ENCODE peak calls at places on chromosomes 3 and 15, in eight cellular contexts. C, V, E, P, L, G, B and A are unnamed samples.

GRCh38 chr3:71958533-71958932 is 173.6 kb upstream of the PROK2 start:
- DNase-seq in B (no peak), C (no peak), G (no peak), L (no peak), P (no peak), E (no peak), V (no peak), A (no peak)

GRCh38 chr3:69696365-69696764 is 42.9 kb upstream of the MITF start:
- DNase-seq in P (no peak), E (peak; percentile 19), C (no peak), B (no peak), G (no peak), L (no peak), V (no peak), A (no peak)

GRCh38 chr15:81155375-81156218 is 21.5 kb downstream of the CFAP161 start:
- DNase-seq in G (no peak), E (peak; percentile 49), B (peak; percentile 71), V (peak; percentile 28), P (peak; percentile 77), C (peak; percentile 75), L (peak; percentile 56), A (peak; percentile 39)

GRCh38 chr3:119322021-119322522 is 27.9 kb downstream of the ARHGAP31 start:
- DNase-seq in V (no peak), P (peak; percentile 47), B (no peak), G (no peak), C (no peak), L (no peak), E (peak; percentile 29), A (no peak)

GRCh38 chr15:31338318-31338878 is 11.8 kb downstream of the KLF13 start:
- DNase-seq in G (peak; percentile 67), L (peak; percentile 49), C (peak; percentile 29), B (no peak), V (no peak), E (no peak), P (no peak), A (no peak)

GRCh38 chr3:9810846-9811245 is 784 bp downstream of the TTLL3 start:
- DNase-seq in G (no peak), L (no peak), B (no peak), V (no peak), C (no peak), P (no peak), E (no peak), A (no peak)

GRCh38 chr3:155031191-155031590 is 48.9 kb upstream of the MME start:
- DNase-seq in E (no peak), G (no peak), P (peak; percentile 42), B (no peak), L (no peak), C (no peak), V (no peak), A (no peak)

GRCh38 chr3:43650345-43650744 is 28.5 kb upstream of the ANO10 start:
- DNase-seq in P (no peak), C (no peak), G (no peak), V (no peak), B (no peak), L (no peak), E (no peak), A (no peak)

GRCh38 chr3:187967097-187967496 is 186.9 kb upstream of the LPP start:
- DNase-seq in E (no peak), P (no peak), G (no peak), L (no peak), V (no peak), B (no peak), C (no peak), A (no peak)

GRCh38 chr3:128969993-128970740 is 23.7 kb downstream of the CFAP92 start:
- DNase-seq in V (peak; percentile 34), C (peak; percentile 51), B (peak; percentile 35), P (peak; percentile 37), G (peak; percentile 55), E (peak; percentile 78), L (no peak), A (no peak)

GRCh38 chr3:188187055-188187454 is 33.1 kb downstream of the LPP start:
- DNase-seq in L (no peak), E (no peak), V (no peak), P (no peak), G (no peak), B (no peak), C (no peak), A (no peak)

GRCh38 chr3:53109190-53109589 is 21.0 kb downstream of the RFT1 start:
- DNase-seq in G (no peak), E (no peak), V (no peak), P (peak; percentile 83), L (peak; percentile 59), B (no peak), C (no peak), A (peak; percentile 60)

GRCh38 chr15:50176869-50177268 is 5.1 kb upstream of the SLC27A2 start:
- DNase-seq in B (no peak), V (no peak), L (no peak), P (peak; percentile 22), G (no peak), E (no peak), C (no peak), A (peak; percentile 23)

GRCh38 chr3:194960446-194961032 is 274.9 kb downstream of the FAM43A start:
- DNase-seq in B (no peak), L (peak; percentile 7), C (no peak), E (no peak), G (no peak), P (no peak), V (no peak), A (no peak)

GRCh38 chr15:95843241-95843851 is 487.2 kb upstream of the NR2F2 start:
- DNase-seq in E (no peak), G (no peak), L (no peak), P (no peak), V (no peak), B (no peak), C (no peak), A (peak; percentile 68)

GRCh38 chr3:185582871-185583270 is 3.2 kb upstream of the SENP2 start:
- DNase-seq in C (no peak), E (no peak), B (no peak), G (no peak), P (no peak), V (no peak), L (no peak), A (no peak)
- H3K4me3 ChIP-seq in C (no peak overlapping the region), E (peak overlapping the region; percentile 59), B (no peak overlapping the region), G (no peak overlapping the region), P (no peak overlapping the region), V (no peak overlapping the region), L (no peak overlapping the region), A (no peak overlapping the region)

GRCh38 chr15:42716125-42716524 is 20.8 kb downstream of the CDAN1 start:
- DNase-seq in G (no peak), E (no peak), B (no peak), C (no peak), V (no peak), L (no peak), P (no peak), A (no peak)

GRCh38 chr15:42712584-42712983 is 24.3 kb downstream of the CDAN1 start:
- DNase-seq in B (no peak), L (no peak), E (no peak), V (no peak), P (no peak), G (no peak), C (no peak), A (no peak)

GRCh38 chr15:42710662-42711061 is 26.3 kb downstream of the CDAN1 start:
- DNase-seq in V (no peak), B (no peak), G (no peak), C (no peak), P (no peak), E (no peak), L (no peak), A (no peak)

GRCh38 chr15:42707873-42708544 is 28.9 kb downstream of the CDAN1 start:
- DNase-seq in V (no peak), C (no peak), B (no peak), E (no peak), P (no peak), L (no peak), G (no peak), A (no peak)

GRCh38 chr15:42711746-42712145 is 25.2 kb downstream of the CDAN1 start:
- DNase-seq in G (no peak), E (no peak), P (no peak), C (no peak), V (no peak), B (no peak), L (no peak), A (no peak)
- H3K27ac ChIP-seq in G (no peak overlapping the region), E (no peak overlapping the region), P (no peak overlapping the region), C (no peak overlapping the region), V (no peak overlapping the region), B (no peak overlapping the region), L (no peak overlapping the region), A (no peak overlapping the region)

DNA sequence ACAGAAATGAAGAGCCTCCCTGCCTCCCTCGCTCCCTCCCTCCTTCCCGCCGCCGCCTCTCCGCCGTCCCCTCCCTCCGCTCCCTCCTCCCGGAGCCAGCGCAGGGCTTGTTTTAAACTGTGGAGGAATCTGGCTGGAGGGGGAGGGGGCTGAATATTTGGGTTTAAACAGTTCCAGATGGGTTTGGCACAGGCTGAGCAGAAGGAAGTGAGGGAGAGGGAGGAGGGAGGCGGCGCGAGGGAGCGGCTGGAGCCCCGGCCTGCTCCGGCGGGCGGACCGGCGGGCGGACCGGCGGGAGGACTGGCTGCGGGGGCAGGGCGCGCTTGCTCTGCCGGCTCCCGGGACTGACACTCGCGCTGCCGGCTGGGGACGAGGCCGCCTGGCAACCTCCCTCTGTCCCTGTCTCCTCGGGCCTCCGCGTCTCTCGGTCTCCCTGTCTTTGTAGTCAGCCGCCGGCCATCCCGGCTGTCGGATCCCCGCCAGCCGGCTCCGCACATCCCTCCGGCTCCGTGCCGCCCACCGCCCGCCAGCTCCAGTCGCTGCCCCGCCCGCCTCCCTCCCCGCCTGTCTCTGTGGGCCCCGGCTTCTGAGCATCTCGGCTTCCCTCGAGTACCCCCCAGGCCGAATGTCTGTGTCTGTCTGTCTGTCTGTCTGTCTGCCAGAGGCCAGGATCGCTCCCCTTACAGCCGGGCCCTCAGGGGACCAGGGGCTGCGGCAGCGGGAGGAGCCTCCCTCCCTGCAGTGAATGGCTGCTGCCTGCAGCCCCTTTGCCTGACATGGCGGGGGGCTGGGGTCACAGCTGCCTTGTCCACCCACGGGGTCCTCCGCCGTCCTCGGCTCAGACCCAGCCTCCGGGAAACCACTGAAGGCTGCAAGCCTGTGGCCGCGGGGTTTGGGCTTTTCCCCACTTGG is 7.6 kb downstream of the EPHB3 start:
- DNase-seq in V (peak; percentile 52), G (peak; percentile 76), P (peak; percentile 97), B (peak; percentile 87), L (peak; percentile 88), E (peak; percentile 85), C (peak; percentile 93), A (peak; percentile 75)
- H3K4me3 ChIP-seq in V (peak overlapping the region; percentile 46), G (peak overlapping the region; percentile 62), P (peak overlapping the region; percentile 48), B (peak overlapping the region; percentile 63), L (peak overlapping the region; percentile 59), E (peak overlapping the region; percentile 83), C (peak overlapping the region; percentile 56), A (peak overlapping the region; percentile 53)

GRCh38 chr15:55247276-55247675 is 42.3 kb downstream of the RAB27A start:
- DNase-seq in C (no peak), L (no peak), B (no peak), P (no peak), V (no peak), G (no peak), E (no peak), A (no peak)

GRCh38 chr15:55250392-55250791 is 39.2 kb downstream of the RAB27A start:
- DNase-seq in L (no peak), E (no peak), G (no peak), C (no peak), B (no peak), P (peak; percentile 76), V (no peak), A (no peak)

GRCh38 chr15:55247766-55248427 is 41.7 kb downstream of the RAB27A start:
- DNase-seq in B (no peak), V (no peak), P (no peak), G (peak; percentile 60), E (no peak), L (no peak), C (no peak), A (no peak)

GRCh38 chr15:55250951-55251350 is 38.7 kb downstream of the RAB27A start:
- DNase-seq in C (no peak), L (no peak), B (no peak), V (no peak), P (no peak), E (no peak), G (no peak), A (no peak)

GRCh38 chr15:55248895-55249294 is 40.7 kb downstream of the RAB27A start:
- DNase-seq in C (no peak), L (no peak), P (no peak), E (no peak), V (no peak), G (no peak), B (no peak), A (no peak)
- H3K27ac ChIP-seq in C (no peak overlapping the region), L (no peak overlapping the region), P (no peak overlapping the region), E (no peak overlapping the region), V (no peak overlapping the region), G (no peak overlapping the region), B (no peak overlapping the region), A (no peak overlapping the region)